ENCODE peak calls at places on chromosomes 4 and X, in nine cellular contexts. Z is mesendoderm, H is HT-29, G is head of caudate nucleus, K is Right ventricle myocardium superior, O is fibroblast of lung, N is ureter, Y is activated T-cell treated with anti-CD3 and anti-CD28 coated beads for 48 hours, Q is psoas muscle. X is an unnamed sample.

GRCh38 chr4:173448919-173449641 is 50.2 kb upstream of the SCRG1 start:
- DNase-seq in K (peak; percentile 53), G (no peak), Q (no peak), Z (peak; percentile 91), H (no peak), O (no peak), N (no peak), Y (no peak), X (no peak)

GRCh38 chr4:4762909-4763814 is 96.3 kb upstream of the MSX1 start:
- DNase-seq in H (no peak), K (no peak), Z (peak; percentile 98), Y (peak; percentile 29), N (no peak), O (peak; percentile 49), G (no peak), Q (no peak), X (peak; percentile 77)

GRCh38 chrX:63664741-63665140 is 120.3 kb downstream of the ARHGEF9 start:
- DNase-seq in K (no peak), Z (no peak), G (no peak), H (no peak), O (no peak), Y (no peak), N (no peak), Q (no peak), X (no peak)

GRCh38 chrX:13123857-13124345 is 79.5 kb upstream of the FAM9C start:
- DNase-seq in N (no peak), Z (no peak), K (no peak), Q (no peak), H (no peak), Y (no peak), G (no peak), O (peak; percentile 87), X (no peak)

GRCh38 chr4:77104405-77105292 is 28.9 kb upstream of the CCNI start:
- DNase-seq in H (peak; percentile 94), O (peak; percentile 27), G (peak; percentile 52), Y (no peak), K (peak; percentile 81), Z (no peak), Q (peak; percentile 81), N (peak; percentile 70), X (no peak)

GRCh38 chr4:24287096-24287495 is 297.3 kb downstream of the DHX15 start:
- DNase-seq in K (no peak), O (no peak), Q (no peak), G (no peak), Z (no peak), Y (no peak), N (no peak), H (no peak), X (no peak)

GRCh38 chr4:89741768-89742167 is 95.2 kb downstream of the SNCA start:
- DNase-seq in K (no peak), Z (no peak), Q (no peak), H (no peak), Y (no peak), G (no peak), O (peak; percentile 8), N (no peak), X (no peak)

GRCh38 chrX:139332441-139332840 is 198.1 kb upstream of the F9 start:
- DNase-seq in G (no peak), O (no peak), Y (no peak), H (no peak), Q (no peak), K (no peak), N (no peak), Z (no peak), X (no peak)

GRCh38 chrX:97895751-97896150 is 1012.0 kb downstream of the RPA4 start:
- DNase-seq in Y (no peak), K (no peak), Z (no peak), O (no peak), G (no peak), H (no peak), Q (no peak), N (no peak), X (no peak)

GRCh38 chr4:105225500-105225899 is 78.8 kb downstream of the TET2 start:
- DNase-seq in Y (no peak), Q (no peak), O (no peak), N (no peak), H (no peak), G (no peak), Z (no peak), K (no peak), X (no peak)

GRCh38 chrX:45401923-45402322 is 201.2 kb upstream of the DIPK2B start:
- DNase-seq in H (no peak), O (no peak), K (no peak), Y (no peak), G (no peak), N (no peak), Q (no peak), Z (peak; percentile 3), X (no peak)

GRCh38 chr4:39305902-39306677 is 60.1 kb downstream of the RFC1 start:
- DNase-seq in O (peak; percentile 33), Z (no peak), Q (no peak), G (no peak), N (no peak), H (no peak), K (no peak), Y (no peak), X (no peak)

GRCh38 chrX:94492541-94492940 is 818.5 kb downstream of the FAM133A start:
- DNase-seq in O (no peak), K (no peak), Y (no peak), Z (peak; percentile 4), N (no peak), H (no peak), G (no peak), Q (no peak), X (peak; percentile 74)

GRCh38 chrX:69506617-69507499 is 2.7 kb downstream of the NALF2 start:
- DNase-seq in G (no peak), K (no peak), Z (no peak), Q (no peak), H (no peak), Y (no peak), O (no peak), N (no peak), X (no peak)

GRCh38 chrX:109822861-109823260 is 89.8 kb upstream of the ACSL4 start:
- DNase-seq in G (no peak), Y (no peak), H (no peak), O (no peak), N (no peak), Q (no peak), Z (no peak), K (no peak), X (no peak)

GRCh38 chr4:86769794-86770193 is 79.4 kb downstream of the SLC10A6 start:
- DNase-seq in G (no peak), K (no peak), Q (no peak), N (no peak), Y (no peak), Z (no peak), H (no peak), O (no peak), X (no peak)

GRCh38 chrX:154486396-154487207 is at the start of gene UBL4A:
- DNase-seq in Y (peak; percentile 62), G (peak; percentile 61), K (peak; percentile 77), O (no peak), Q (peak; percentile 72), H (peak; percentile 89), N (peak; percentile 70), Z (peak; percentile 60), X (peak; percentile 61)

GRCh38 chr4:154135576-154135975 is 346.7 kb upstream of the SFRP2 start:
- DNase-seq in O (no peak), Z (no peak), Q (no peak), Y (no peak), K (no peak), N (no peak), H (no peak), G (no peak), X (no peak)

GRCh38 chr4:99221980-99222379 is 2.9 kb upstream of the ADH6 start:
- DNase-seq in G (no peak), N (no peak), H (peak; percentile 11), Q (no peak), Z (peak; percentile 80), Y (no peak), O (peak; percentile 81), K (no peak), X (no peak)

GRCh38 chr4:48290146-48290772 is 20.6 kb upstream of the TEC start:
- DNase-seq in Y (no peak), O (peak; percentile 18), N (no peak), H (peak; percentile 57), Z (peak; percentile 20), Q (no peak), K (no peak), G (no peak), X (peak; percentile 7)

GRCh38 chr4:112923514-112923913 is 125.9 kb upstream of the ANK2 start:
- DNase-seq in Y (no peak), G (no peak), H (no peak), N (no peak), O (no peak), Q (no peak), K (no peak), Z (no peak), X (no peak)

GRCh38 chr4:23660865-23661264 is 229.0 kb downstream of the PPARGC1A start:
- DNase-seq in Z (no peak), G (no peak), K (no peak), Q (no peak), H (no peak), N (no peak), O (no peak), Y (no peak), X (no peak)

GRCh38 chr4:150297861-150298474 is 219.7 kb downstream of the DCLK2 start:
- DNase-seq in Z (peak; percentile 49), K (no peak), H (peak; percentile 74), N (no peak), Y (no peak), O (peak; percentile 84), G (peak; percentile 48), Q (no peak), X (peak; percentile 74)

GRCh38 chr4:94453534-94453963 is 1.8 kb downstream of the PDLIM5 start:
- DNase-seq in Z (no peak), N (no peak), K (no peak), O (no peak), Y (no peak), G (no peak), Q (no peak), H (peak; percentile 76), X (no peak)

GRCh38 chrX:31819455-31819854 is 747.6 kb upstream of the FTHL17 start:
- DNase-seq in Z (no peak), K (peak; percentile 43), G (no peak), O (no peak), N (no peak), Y (no peak), H (no peak), Q (no peak), X (peak; percentile 6)

GRCh38 chrX:70478521-70478920 is 33.9 kb downstream of the DLG3 start:
- DNase-seq in Y (no peak), K (no peak), O (peak; percentile 2), Z (no peak), Q (no peak), N (no peak), G (no peak), H (no peak), X (no peak)

GRCh38 chrX:41661366-41662095 is 27.2 kb upstream of the GPR34 start:
- DNase-seq in G (no peak), K (no peak), Z (no peak), H (no peak), O (peak; percentile 34), N (no peak), Y (no peak), Q (no peak), X (no peak)

GRCh38 chrX:154002215-154002719 is 17.4 kb downstream of the IRAK1 start:
- DNase-seq in Z (peak; percentile 73), H (peak; percentile 17), G (peak; percentile 32), N (no peak), Q (no peak), Y (no peak), K (peak; percentile 55), O (peak; percentile 48), X (peak; percentile 30)

GRCh38 chr4:185734214-185734613 is 77.8 kb downstream of the SORBS2 start:
- DNase-seq in N (no peak), Z (no peak), O (no peak), K (no peak), H (no peak), G (no peak), Y (no peak), Q (no peak), X (no peak)

GRCh38 chr4:54543088-54543795 is 114.5 kb upstream of the KIT start:
- DNase-seq in G (no peak), H (no peak), N (no peak), Z (no peak), Q (no peak), Y (no peak), K (no peak), O (no peak), X (no peak)

X was measured in neural progenitor cell.